ENCODE peak calls at places on chromosomes 7 and 10, in seven cellular contexts. W, Y, S, C, I, U and T are unnamed samples.

GRCh38 chr7:75872073-75872782 is 6.6 kb upstream of the RHBDD2 start:
- DNase-seq in W (no peak), Y (no peak), S (no peak), C (peak), I (peak), U (no peak), T (no peak)

GRCh38 chr7:14637968-14638367 is 264.6 kb downstream of the DGKB start:
- DNase-seq in W (no peak), Y (peak), S (no peak), C (peak), I (peak), U (no peak), T (no peak)

GRCh38 chr10:91700788-91701444 is 68.0 kb upstream of the PPP1R3C start:
- DNase-seq in W (no peak), Y (peak), S (peak), C (peak), I (peak), U (peak), T (no peak)

GRCh38 chr10:113335603-113336002 is 217.2 kb upstream of the HABP2 start:
- DNase-seq in W (peak), Y (peak), S (no peak), C (peak), I (no peak), U (no peak), T (no peak)

GRCh38 chr10:95841711-95842498 is 65.9 kb upstream of the CC2D2B start:
- DNase-seq in W (peak), Y (peak), S (peak), C (peak), I (peak), U (peak), T (no peak)

GRCh38 chr10:130495891-130496642 is 359.9 kb downstream of the GLRX3 start:
- DNase-seq in W (no peak), Y (no peak), S (peak), C (no peak), I (peak), U (no peak), T (no peak)

GRCh38 chr10:6203331-6204062 is 765 bp downstream of the PFKFB3 start:
- DNase-seq in W (no peak), Y (peak), S (peak), C (peak), I (no peak), U (peak), T (no peak)

GRCh38 chr10:17001961-17002749 is 127.5 kb downstream of the CUBN start:
- DNase-seq in W (no peak), Y (peak), S (no peak), C (peak), I (no peak), U (no peak), T (no peak)

GRCh38 chr10:22643116-22643515 is 71.3 kb downstream of the PIP4K2A start:
- DNase-seq in W (no peak), Y (no peak), S (no peak), C (no peak), I (no peak), U (no peak), T (no peak)

GRCh38 chr10:102394801-102395676 is 466 bp upstream of the NFKB2 start:
- DNase-seq in W (no peak), Y (peak), S (peak), C (peak), I (peak), U (peak), T (peak)

GRCh38 chr10:71368639-71369038 is 28.1 kb upstream of the CDH23 start:
- DNase-seq in W (no peak), Y (no peak), S (no peak), C (no peak), I (no peak), U (peak), T (no peak)

GRCh38 chr10:119769886-119770285 is 44.0 kb downstream of the INPP5F start:
- DNase-seq in W (peak), Y (peak), S (peak), C (peak), I (peak), U (peak), T (no peak)

GRCh38 chr10:129704786-129705525 is 237.9 kb downstream of the MGMT start:
- DNase-seq in W (no peak), Y (no peak), S (no peak), C (no peak), I (no peak), U (no peak), T (no peak)

GRCh38 chr7:84529480-84530205 is 335.1 kb upstream of the SEMA3A start:
- DNase-seq in W (peak), Y (peak), S (peak), C (peak), I (peak), U (no peak), T (no peak)

GRCh38 chr7:122038904-122039303 is 105.1 kb downstream of the AASS start:
- DNase-seq in W (no peak), Y (peak), S (no peak), C (peak), I (peak), U (no peak), T (no peak)

GRCh38 chr7:24964177-24964576 is 15.8 kb downstream of the OSBPL3 start:
- DNase-seq in W (no peak), Y (no peak), S (peak), C (no peak), I (no peak), U (no peak), T (no peak)
- TF ChIP-seq CTCF in W (no peak), Y (no peak), S (no peak), C (no peak), I (no peak), U (no peak), T (no peak)

GRCh38 chr7:63008366-63008765 is 990.3 kb upstream of the ZNF722 start:
- DNase-seq in W (no peak), Y (no peak), S (no peak), C (peak), I (no peak), U (no peak), T (no peak)
- TF ChIP-seq CTCF in W (no peak), Y (no peak), S (no peak), C (no peak), I (no peak), U (no peak), T (peak)

DNA sequence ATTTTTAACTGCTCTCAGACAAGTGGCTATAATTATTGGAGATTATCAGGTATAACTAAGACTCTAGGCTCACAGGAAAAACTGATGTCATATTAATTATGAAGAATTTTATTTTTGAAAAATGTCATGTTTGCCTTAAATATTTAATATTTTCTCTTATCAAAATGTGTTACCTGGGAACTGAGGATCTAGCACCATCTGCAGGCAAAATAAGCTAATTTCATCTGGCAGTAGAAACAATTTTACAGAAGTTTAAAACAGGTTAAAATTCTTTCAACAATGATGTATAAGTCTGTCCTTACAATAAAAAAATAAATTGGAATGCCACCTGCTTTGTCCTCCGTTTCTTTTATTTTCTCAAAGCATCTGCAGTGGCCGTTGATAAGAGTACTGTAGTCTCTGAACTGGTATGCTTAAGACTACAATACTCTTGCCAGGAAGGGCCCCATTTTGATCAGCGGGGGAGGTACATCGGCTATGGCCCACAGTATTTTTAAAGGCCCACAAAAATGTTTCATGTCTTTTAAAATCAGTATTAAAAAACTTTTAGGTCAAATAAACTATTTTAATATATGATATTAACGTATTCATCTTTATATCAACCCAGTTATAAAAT is 81.3 kb downstream of the VWDE start:
- DNase-seq in W (no peak), Y (peak), S (peak), C (peak), I (peak), U (no peak), T (no peak)
- TF ChIP-seq CTCF in W (peak), Y (peak), S (peak), C (peak), I (peak), U (peak), T (peak)

GRCh38 chr7:28383949-28384348 is 28.4 kb upstream of the CREB5 start:
- DNase-seq in W (no peak), Y (no peak), S (no peak), C (no peak), I (no peak), U (no peak), T (no peak)

GRCh38 chr7:28392289-28392688 is 20.0 kb upstream of the CREB5 start:
- DNase-seq in W (no peak), Y (no peak), S (no peak), C (no peak), I (no peak), U (no peak), T (no peak)

GRCh38 chr7:28395404-28395803 is 16.9 kb upstream of the CREB5 start:
- DNase-seq in W (no peak), Y (no peak), S (peak), C (no peak), I (peak), U (no peak), T (no peak)

DNA sequence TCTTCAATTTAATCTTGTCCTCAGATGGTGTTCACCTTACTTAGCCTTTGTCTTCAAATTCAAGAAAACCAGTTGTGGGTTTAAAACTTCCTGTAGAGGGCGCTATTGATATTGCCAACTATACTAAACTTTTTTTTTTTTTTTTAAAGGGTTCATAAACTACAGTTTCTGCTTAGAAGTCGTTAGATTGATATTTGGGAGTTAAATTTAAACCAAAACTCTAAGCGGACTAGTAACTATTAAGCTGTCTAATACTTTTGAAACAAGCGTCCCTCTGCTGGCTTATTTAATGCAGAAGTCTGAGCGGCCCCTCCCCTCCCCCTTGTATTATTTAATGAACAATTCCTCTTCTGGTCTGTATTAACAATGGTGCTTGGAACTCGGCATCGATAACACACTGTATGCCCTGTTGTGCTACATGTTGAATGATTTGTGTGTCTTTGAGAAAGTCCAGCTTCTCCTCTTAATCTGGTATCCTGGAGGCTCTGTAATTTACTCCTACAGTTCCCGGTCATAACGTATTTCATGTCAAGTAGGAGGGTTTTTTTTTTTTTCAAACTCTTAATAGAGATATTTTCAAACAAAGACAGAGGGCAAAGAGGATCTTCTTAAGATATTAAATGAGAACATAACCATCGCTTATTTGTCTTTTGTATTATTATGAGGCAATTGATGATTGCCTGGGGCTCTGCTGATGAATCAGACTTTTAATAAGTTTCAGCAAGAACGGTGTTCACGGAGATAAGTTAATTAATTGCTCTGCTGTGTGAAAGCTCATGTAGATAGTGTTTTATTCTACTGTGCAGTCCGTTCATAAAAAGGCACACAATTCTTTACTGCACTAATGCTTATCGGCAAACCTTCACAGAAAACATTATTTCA is 22.6 kb upstream of the CREB5 start:
- DNase-seq in W (peak), Y (peak), S (peak), C (peak), I (peak), U (peak), T (no peak)
- TF ChIP-seq CTCF in W (peak), Y (peak), S (peak), C (peak), I (peak), U (peak), T (peak)

DNA sequence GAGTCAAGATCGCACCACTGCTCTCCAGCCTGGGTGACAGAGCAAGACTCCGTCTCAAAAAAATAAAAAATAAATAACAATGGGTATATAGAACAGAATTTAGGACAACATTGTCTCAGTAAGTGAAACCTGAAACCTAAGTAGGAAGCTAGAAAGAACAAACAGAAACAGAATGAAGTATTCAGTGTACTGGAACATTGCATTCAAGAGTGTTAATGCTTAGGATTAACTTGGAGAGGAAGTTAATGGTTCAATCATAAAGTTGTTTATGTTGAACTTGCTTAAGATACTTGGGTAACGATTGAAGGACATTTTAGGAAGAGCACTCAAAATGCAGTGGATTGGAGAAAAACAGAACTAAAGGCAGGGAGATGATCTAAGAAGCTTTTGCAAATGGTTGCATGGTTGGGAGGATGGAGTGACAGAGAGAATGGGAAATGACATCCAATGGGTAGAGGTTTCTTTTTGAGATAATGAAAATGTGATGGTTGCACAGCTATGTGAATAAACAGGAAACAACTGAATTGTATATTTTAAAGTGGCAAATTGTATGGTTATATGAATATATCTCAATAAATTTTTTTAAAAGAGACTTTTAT is 233.7 kb downstream of the ADK start:
- DNase-seq in W (no peak), Y (no peak), S (no peak), C (no peak), I (no peak), U (no peak), T (no peak)
- TF ChIP-seq CTCF in W (no peak), Y (no peak), S (no peak), C (no peak), I (no peak), U (no peak), T (no peak)